ENCODE peak calls at places on chromosomes 12 and 14, in five cellular contexts. P, C, A, K and V are unnamed samples.

GRCh38 chr14:54562334-54562733 is 4.6 kb upstream of the SAMD4A start:
- DNase-seq in P (no peak), C (no peak), A (no peak), K (no peak), V (no peak)

GRCh38 chr14:85247071-85247470 is 282.9 kb upstream of the FLRT2 start:
- DNase-seq in P (no peak), C (no peak), A (no peak), K (no peak), V (no peak)

GRCh38 chr12:39161686-39162085 is 256.3 kb upstream of the CPNE8 start:
- DNase-seq in P (no peak), C (no peak), A (no peak), K (no peak), V (no peak)

GRCh38 chr14:23469906-23470403 is 452 bp downstream of the NGDN start:
- DNase-seq in P (no peak), C (no peak), A (no peak), K (no peak), V (no peak)

GRCh38 chr12:24069532-24070395 is 120.3 kb upstream of the SOX5 start:
- DNase-seq in P (no peak), C (no peak), A (no peak), K (no peak), V (no peak)

GRCh38 chr12:3102721-3103410 is 25.7 kb downstream of the TSPAN9 start:
- DNase-seq in P (no peak), C (no peak), A (no peak), K (no peak), V (no peak)

GRCh38 chr12:115375188-115375991 is 691.4 kb upstream of the TBX3 start:
- DNase-seq in P (no peak), C (peak), A (no peak), K (no peak), V (peak)

GRCh38 chr12:51181558-51181957 is 8.6 kb upstream of the TFCP2 start:
- DNase-seq in P (no peak), C (no peak), A (no peak), K (no peak), V (no peak)

GRCh38 chr14:103724116-103724515 is 8.5 kb downstream of the ZFYVE21 start:
- DNase-seq in P (no peak), C (no peak), A (no peak), K (no peak), V (no peak)

GRCh38 chr12:49131973-49132461 is 822 bp upstream of the TUBA1B start:
- DNase-seq in P (no peak), C (peak), A (no peak), K (no peak), V (no peak)

GRCh38 chr14:50944647-50945413 is 547 bp upstream of the PYGL start:
- DNase-seq in P (peak), C (peak), A (no peak), K (no peak), V (peak)

GRCh38 chr12:119957135-119957534 is 31.9 kb upstream of the BICDL1 start:
- DNase-seq in P (no peak), C (no peak), A (no peak), K (no peak), V (no peak)

GRCh38 chr12:117832459-117833457 is 136.0 kb downstream of the KSR2 start:
- DNase-seq in P (no peak), C (peak), A (no peak), K (no peak), V (peak)

GRCh38 chr12:50715174-50715573 is 48.7 kb upstream of the ATF1 start:
- DNase-seq in P (no peak), C (no peak), A (no peak), K (no peak), V (no peak)

GRCh38 chr12:108419949-108420348 is 80.8 kb upstream of the CMKLR1 start:
- DNase-seq in P (no peak), C (no peak), A (no peak), K (no peak), V (peak)

GRCh38 chr12:91937033-91937432 is 208.6 kb downstream of the BTG1 start:
- DNase-seq in P (no peak), C (no peak), A (no peak), K (no peak), V (no peak)

GRCh38 chr12:14768823-14769405 is 34.4 kb downstream of the WBP11 start:
- DNase-seq in P (peak), C (no peak), A (peak), K (peak), V (no peak)

GRCh38 chr14:100732766-100733100 is 6.0 kb downstream of the DLK1 start:
- DNase-seq in P (no peak), C (no peak), A (no peak), K (no peak), V (no peak)

GRCh38 chr12:54479421-54479820 is 6.0 kb upstream of the GTSF1 start:
- DNase-seq in P (no peak), C (no peak), A (no peak), K (no peak), V (no peak)